ENCODE peak calls at places on chromosomes 6 and 20, in seven cellular contexts. One of them, this sample, is unnamed.

GRCh38 chr6:25329982-25330381 is 50.8 kb downstream of the CARMIL1 start:
- DNase-seq in IMR-90: no peak
- DNase-seq in HepG2: no peak
- DNase-seq in A549: no peak
- DNase-seq in HCT116: no peak
- DNase-seq in GM12878: no peak
- DNase-seq in H1: no peak
- DNase-seq in this sample: no peak

GRCh38 chr6:52515219-52515960 is 61.5 kb downstream of the TRAM2 start:
- DNase-seq in IMR-90: peak
- DNase-seq in HepG2: peak
- DNase-seq in A549: no peak
- DNase-seq in HCT116: no peak
- DNase-seq in GM12878: no peak
- DNase-seq in H1: no peak
- DNase-seq in this sample: no peak

GRCh38 chr6:134429861-134430380 is 112.0 kb upstream of the SGK1 start:
- DNase-seq in IMR-90: no peak
- DNase-seq in HepG2: no peak
- DNase-seq in A549: no peak
- DNase-seq in HCT116: no peak
- DNase-seq in GM12878: no peak
- DNase-seq in H1: no peak
- DNase-seq in this sample: peak

GRCh38 chr6:150846641-150847040 is 18.9 kb upstream of the MTHFD1L start:
- DNase-seq in IMR-90: peak
- DNase-seq in HepG2: no peak
- DNase-seq in A549: no peak
- DNase-seq in HCT116: no peak
- DNase-seq in GM12878: no peak
- DNase-seq in H1: no peak
- DNase-seq in this sample: peak

GRCh38 chr6:82208914-82209313 is 38.6 kb downstream of the IBTK start:
- DNase-seq in IMR-90: no peak
- DNase-seq in HepG2: no peak
- DNase-seq in A549: no peak
- DNase-seq in HCT116: no peak
- DNase-seq in GM12878: no peak
- DNase-seq in H1: no peak
- DNase-seq in this sample: no peak

GRCh38 chr6:168061269-168062210 is 17.5 kb downstream of the FRMD1 start:
- DNase-seq in IMR-90: no peak
- DNase-seq in HepG2: no peak
- DNase-seq in A549: no peak
- DNase-seq in HCT116: no peak
- DNase-seq in GM12878: no peak
- DNase-seq in H1: no peak
- DNase-seq in this sample: no peak

GRCh38 chr6:166262738-166263515 is 45.3 kb downstream of the PRR18 start:
- DNase-seq in IMR-90: no peak
- DNase-seq in HepG2: no peak
- DNase-seq in A549: no peak
- DNase-seq in HCT116: no peak
- DNase-seq in GM12878: no peak
- DNase-seq in H1: no peak
- DNase-seq in this sample: no peak

GRCh38 chr6:102553214-102553613 is 1159.7 kb downstream of the GRIK2 start:
- DNase-seq in IMR-90: no peak
- DNase-seq in HepG2: no peak
- DNase-seq in A549: no peak
- DNase-seq in HCT116: no peak
- DNase-seq in GM12878: no peak
- DNase-seq in H1: no peak
- DNase-seq in this sample: no peak

GRCh38 chr6:136103101-136103688 is 146.9 kb downstream of the MTFR2 start:
- DNase-seq in IMR-90: peak
- DNase-seq in HepG2: no peak
- DNase-seq in A549: no peak
- DNase-seq in HCT116: no peak
- DNase-seq in GM12878: no peak
- DNase-seq in H1: no peak
- DNase-seq in this sample: no peak

GRCh38 chr6:127532991-127533390 is 13.9 kb upstream of the MTCL3 start:
- DNase-seq in IMR-90: no peak
- DNase-seq in HepG2: no peak
- DNase-seq in A549: no peak
- DNase-seq in HCT116: no peak
- DNase-seq in GM12878: no peak
- DNase-seq in H1: no peak
- DNase-seq in this sample: no peak

GRCh38 chr20:3471397-3472021 is 691 bp downstream of the ATRN start:
- DNase-seq in IMR-90: no peak
- DNase-seq in HepG2: no peak
- DNase-seq in A549: no peak
- DNase-seq in HCT116: no peak
- DNase-seq in GM12878: no peak
- DNase-seq in H1: no peak
- DNase-seq in this sample: no peak

GRCh38 chr6:75204959-75205775 is 686 bp downstream of the COL12A1 start:
- DNase-seq in IMR-90: peak
- DNase-seq in HepG2: no peak
- DNase-seq in A549: peak
- DNase-seq in HCT116: no peak
- DNase-seq in GM12878: no peak
- DNase-seq in H1: no peak
- DNase-seq in this sample: no peak

GRCh38 chr20:9121211-9121610 is 52.3 kb downstream of the PLCB4 start:
- DNase-seq in IMR-90: no peak
- DNase-seq in HepG2: no peak
- DNase-seq in A549: no peak
- DNase-seq in HCT116: no peak
- DNase-seq in GM12878: no peak
- DNase-seq in H1: no peak
- DNase-seq in this sample: no peak

GRCh38 chr6:158377866-158378265 is 65.6 kb downstream of the TULP4 start:
- DNase-seq in IMR-90: peak
- DNase-seq in HepG2: no peak
- DNase-seq in A549: no peak
- DNase-seq in HCT116: no peak
- DNase-seq in GM12878: no peak
- DNase-seq in H1: no peak
- DNase-seq in this sample: no peak

GRCh38 chr6:13767121-13767794 is 47.1 kb downstream of the MCUR1 start:
- DNase-seq in IMR-90: peak
- DNase-seq in HepG2: no peak
- DNase-seq in A549: no peak
- DNase-seq in HCT116: no peak
- DNase-seq in GM12878: no peak
- DNase-seq in H1: no peak
- DNase-seq in this sample: no peak

GRCh38 chr20:40275738-40276137 is 413.3 kb downstream of the MAFB start:
- DNase-seq in IMR-90: no peak
- DNase-seq in HepG2: no peak
- DNase-seq in A549: no peak
- DNase-seq in HCT116: no peak
- DNase-seq in GM12878: no peak
- DNase-seq in H1: no peak
- DNase-seq in this sample: no peak
- TF ChIP-seq CEBPB in IMR-90: no peak
- TF ChIP-seq CEBPB in HepG2: no peak
- TF ChIP-seq CEBPB in A549: no peak
- TF ChIP-seq CEBPB in HCT116: no peak
- TF ChIP-seq CEBPB in GM12878: no peak
- TF ChIP-seq CEBPB in H1: no peak
- TF ChIP-seq CEBPB in this sample: no peak

DNA sequence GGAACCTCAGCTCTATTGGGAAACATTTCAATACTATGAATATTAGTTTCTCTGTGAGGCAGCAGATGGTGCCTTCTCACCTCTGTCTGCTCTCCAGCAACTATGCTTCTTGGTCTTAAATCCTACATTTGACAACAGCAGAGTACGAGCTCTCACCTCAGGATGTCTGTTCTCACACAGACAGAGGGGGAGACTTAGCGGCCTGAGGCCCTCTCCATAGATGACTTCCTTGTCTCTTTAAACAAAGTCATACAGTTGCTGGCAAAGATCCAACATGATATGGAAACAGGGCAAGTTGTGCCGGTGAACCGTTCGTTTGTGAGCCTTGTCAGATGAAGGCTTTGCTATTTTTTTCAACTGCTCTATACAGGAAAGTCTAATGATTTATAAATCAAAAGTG is 43.7 kb upstream of the GABRR1 start:
- DNase-seq in IMR-90: no peak
- DNase-seq in HepG2: peak
- DNase-seq in A549: no peak
- DNase-seq in HCT116: no peak
- DNase-seq in GM12878: no peak
- DNase-seq in H1: no peak
- DNase-seq in this sample: peak
- TF ChIP-seq CEBPB in IMR-90: no peak
- TF ChIP-seq CEBPB in HepG2: no peak
- TF ChIP-seq CEBPB in A549: no peak
- TF ChIP-seq CEBPB in HCT116: no peak
- TF ChIP-seq CEBPB in GM12878: no peak
- TF ChIP-seq CEBPB in H1: no peak
- TF ChIP-seq CEBPB in this sample: no peak

DNA sequence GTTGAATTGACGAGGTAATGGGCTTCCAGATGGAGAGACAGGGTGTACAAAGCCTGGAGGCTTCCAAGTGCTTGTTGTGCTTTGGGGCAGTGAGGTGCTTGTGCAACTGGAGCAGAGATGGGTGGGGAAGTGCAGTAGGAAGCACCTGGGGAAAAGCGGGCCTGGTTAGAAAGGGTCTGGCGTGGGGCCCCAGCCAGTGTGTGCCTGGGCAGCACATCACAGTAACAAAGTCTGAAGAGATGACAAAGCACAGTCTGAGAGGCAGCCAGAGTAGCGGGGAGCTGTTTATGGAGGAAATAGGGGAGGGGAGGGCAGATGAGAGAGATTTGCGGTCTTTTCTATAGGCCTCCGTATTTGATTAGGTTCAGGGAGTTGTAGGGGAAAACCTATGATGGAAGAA is 15.3 kb upstream of the MROH8 start:
- DNase-seq in IMR-90: no peak
- DNase-seq in HepG2: no peak
- DNase-seq in A549: no peak
- DNase-seq in HCT116: no peak
- DNase-seq in GM12878: no peak
- DNase-seq in H1: no peak
- DNase-seq in this sample: no peak
- TF ChIP-seq CEBPB in IMR-90: no peak
- TF ChIP-seq CEBPB in HepG2: no peak
- TF ChIP-seq CEBPB in A549: no peak
- TF ChIP-seq CEBPB in HCT116: no peak
- TF ChIP-seq CEBPB in GM12878: no peak
- TF ChIP-seq CEBPB in H1: no peak
- TF ChIP-seq CEBPB in this sample: no peak

DNA sequence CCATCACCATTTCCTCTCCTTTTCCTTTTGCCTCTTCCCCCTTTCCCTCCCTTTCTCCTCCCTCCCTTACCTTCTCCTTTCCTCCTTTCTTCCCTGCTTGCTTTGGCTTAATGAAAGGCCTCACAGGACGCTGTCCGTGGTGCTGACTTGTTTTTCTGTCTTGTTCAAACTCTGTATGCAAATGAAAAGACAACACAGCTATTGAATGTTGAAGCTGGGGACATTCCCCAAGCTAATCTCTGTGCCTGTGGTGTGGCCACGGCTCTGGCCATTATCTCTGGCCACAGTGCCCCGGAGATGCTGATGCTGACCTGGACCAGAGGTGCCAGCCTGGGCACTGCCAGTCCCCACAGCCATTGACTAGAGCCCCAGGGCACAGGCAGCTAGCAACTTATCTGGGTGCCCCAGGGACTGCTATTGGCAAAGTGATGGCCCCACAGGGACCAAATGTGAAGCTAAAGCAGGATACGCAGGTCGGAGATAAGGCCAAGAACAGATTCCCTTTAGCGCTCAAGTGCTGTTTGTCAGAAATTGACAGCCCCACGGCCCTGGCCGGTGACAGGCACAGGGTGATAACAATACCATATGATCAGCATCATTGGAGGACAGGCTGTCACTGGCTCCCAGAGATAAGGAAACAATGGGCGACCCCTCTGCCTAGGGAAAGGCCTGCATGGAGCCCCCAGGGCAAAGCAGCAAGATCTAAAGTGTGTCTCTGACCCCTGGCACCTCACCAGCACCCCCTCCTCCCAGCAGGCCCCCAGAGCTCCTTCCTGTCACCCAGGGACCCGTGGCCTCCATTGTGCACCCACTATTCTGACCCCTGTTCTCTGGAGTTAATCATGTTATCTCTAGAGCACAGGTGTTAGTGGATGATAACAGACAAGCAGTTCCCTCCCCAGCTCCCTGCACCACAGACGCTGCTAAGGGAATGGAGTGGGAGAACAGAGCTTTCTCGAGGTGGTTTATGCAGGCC is 31.6 kb upstream of the SLC32A1 start:
- DNase-seq in IMR-90: peak
- DNase-seq in HepG2: peak
- DNase-seq in A549: no peak
- DNase-seq in HCT116: peak
- DNase-seq in GM12878: no peak
- DNase-seq in H1: no peak
- DNase-seq in this sample: peak
- TF ChIP-seq CEBPB in IMR-90: no peak
- TF ChIP-seq CEBPB in HepG2: no peak
- TF ChIP-seq CEBPB in A549: no peak
- TF ChIP-seq CEBPB in HCT116: no peak
- TF ChIP-seq CEBPB in GM12878: no peak
- TF ChIP-seq CEBPB in H1: no peak
- TF ChIP-seq CEBPB in this sample: no peak

GRCh38 chr6:40210628-40211056 is 276.4 kb upstream of the MOCS1 start:
- DNase-seq in IMR-90: no peak
- DNase-seq in HepG2: no peak
- DNase-seq in A549: no peak
- DNase-seq in HCT116: no peak
- DNase-seq in GM12878: no peak
- DNase-seq in H1: no peak
- DNase-seq in this sample: no peak
- TF ChIP-seq CEBPB in IMR-90: no peak
- TF ChIP-seq CEBPB in HepG2: no peak
- TF ChIP-seq CEBPB in A549: no peak
- TF ChIP-seq CEBPB in HCT116: no peak
- TF ChIP-seq CEBPB in GM12878: no peak
- TF ChIP-seq CEBPB in H1: no peak
- TF ChIP-seq CEBPB in this sample: no peak

GRCh38 chr6:169785566-169785965 is 34.1 kb downstream of the ERMARD start:
- DNase-seq in IMR-90: no peak
- DNase-seq in HepG2: no peak
- DNase-seq in A549: no peak
- DNase-seq in HCT116: no peak
- DNase-seq in GM12878: no peak
- DNase-seq in H1: no peak
- DNase-seq in this sample: no peak
- TF ChIP-seq CEBPB in IMR-90: no peak
- TF ChIP-seq CEBPB in HepG2: no peak
- TF ChIP-seq CEBPB in A549: no peak
- TF ChIP-seq CEBPB in HCT116: no peak
- TF ChIP-seq CEBPB in GM12878: no peak
- TF ChIP-seq CEBPB in H1: no peak
- TF ChIP-seq CEBPB in this sample: no peak

This sample was measured in K562.